ENCODE peak calls at places on chromosomes 1 and 21, in six cellular contexts. V, S, X, U, R and I are unnamed samples.
A peak's percentile ranks its signal among the peaks of the same experiment; 100 is the strongest.

GRCh38 chr1:7177438-7178126 is 392.3 kb downstream of the CAMTA1 start:
- DNase-seq in S (no peak), V (no peak), R (no peak), X (peak; percentile 9), U (peak; percentile 63), I (peak; percentile 21)

GRCh38 chr1:73593804-73594203 is 604.2 kb downstream of the LRRIQ3 start:
- DNase-seq in X (no peak), R (no peak), V (no peak), U (no peak), S (no peak), I (no peak)

GRCh38 chr1:36711480-36711879 is 228.8 kb upstream of the CSF3R start:
- DNase-seq in S (no peak), R (no peak), V (no peak), U (no peak), X (no peak), I (no peak)

GRCh38 chr1:70441392-70442035 is 30.4 kb downstream of the CTH start:
- DNase-seq in V (peak; percentile 21), S (no peak), U (no peak), R (no peak), X (no peak), I (no peak)

GRCh38 chr1:42732126-42732680 is 7.8 kb downstream of the CLDN19 start:
- DNase-seq in V (peak; percentile 11), X (no peak), U (no peak), R (peak; percentile 34), S (no peak), I (no peak)

GRCh38 chr1:54857066-54857660 is 29.8 kb downstream of the DHCR24 start:
- DNase-seq in S (peak; percentile 15), X (no peak), V (peak; percentile 26), U (no peak), R (peak; percentile 54), I (peak; percentile 19)

GRCh38 chr1:18962121-18962721 is 5.7 kb upstream of the IFFO2 start:
- DNase-seq in X (no peak), S (no peak), U (no peak), R (no peak), V (peak; percentile 37), I (no peak)

GRCh38 chr1:96187027-96187426 is 534.6 kb upstream of the PTBP2 start:
- DNase-seq in X (no peak), R (no peak), S (no peak), V (no peak), U (no peak), I (no peak)

GRCh38 chr1:99264201-99265021 is at the start of gene PLPPR4:
- DNase-seq in R (peak; percentile 30), X (no peak), U (peak; percentile 81), V (peak; percentile 4), S (peak; percentile 78), I (peak; percentile 57)

GRCh38 chr21:32198369-32198768 is 80.5 kb downstream of the MIS18A start:
- DNase-seq in S (no peak), U (no peak), V (no peak), R (no peak), X (no peak), I (no peak)

GRCh38 chr21:44845418-44846200 is 27.7 kb upstream of the SUMO3 start:
- DNase-seq in S (peak; percentile 72), U (peak; percentile 91), X (peak; percentile 92), V (peak; percentile 64), R (peak; percentile 85), I (peak; percentile 58)

GRCh38 chr21:26513212-26513611 is 59.9 kb downstream of the CYYR1 start:
- DNase-seq in U (no peak), V (peak; percentile 31), S (no peak), X (no peak), R (peak; percentile 39), I (no peak)

GRCh38 chr1:36304970-36305914 is 926 bp upstream of the SH3D21 start:
- DNase-seq in R (no peak), U (no peak), V (no peak), S (no peak), X (no peak), I (no peak)

GRCh38 chr1:5982868-5983267 is 9.4 kb downstream of the NPHP4 start:
- DNase-seq in R (no peak), S (no peak), V (peak; percentile 38), X (no peak), U (no peak), I (no peak)

GRCh38 chr1:42484382-42484781 is 21.3 kb downstream of the CCDC30 start:
- DNase-seq in V (peak; percentile 77), X (no peak), U (no peak), R (peak; percentile 81), S (no peak), I (no peak)

GRCh38 chr1:226325178-226325577 is 16.2 kb upstream of the LIN9 start:
- DNase-seq in S (no peak), V (peak; percentile 10), X (no peak), R (peak; percentile 17), U (no peak), I (no peak)

DNA sequence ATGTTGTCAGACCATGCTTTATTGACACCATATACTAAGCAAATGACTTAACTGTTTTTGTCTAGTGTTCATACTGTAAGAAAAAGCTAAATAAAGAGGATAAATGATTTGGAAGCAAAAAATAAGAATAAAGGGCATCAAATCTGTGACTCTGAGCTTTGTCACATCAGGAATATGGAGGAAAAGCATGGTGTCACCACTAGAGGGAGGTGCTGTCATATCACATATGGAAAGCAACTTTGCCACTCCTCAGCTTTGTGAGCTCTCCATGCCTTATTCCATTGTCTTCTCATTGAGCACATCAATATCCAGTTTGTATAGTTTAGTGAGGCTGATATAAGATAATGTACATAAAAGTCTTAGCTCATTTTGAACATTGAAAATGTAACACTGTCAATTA is 20.8 kb upstream of the GBP1 start:
- DNase-seq in V (peak; percentile 73), X (peak; percentile 58), U (no peak), R (peak; percentile 68), S (no peak), I (no peak)
- TF ChIP-seq CTCF in V (peak; percentile 63), X (peak; percentile 30), U (no peak), R (peak; percentile 58), S (no peak), I (no peak)

GRCh38 chr1:56098956-56099355 is 480.4 kb downstream of the PLPP3 start:
- DNase-seq in V (peak; percentile 51), S (no peak), U (no peak), R (no peak), X (no peak), I (no peak)

GRCh38 chr1:56095924-56096655 is 483.3 kb downstream of the PLPP3 start:
- DNase-seq in X (no peak), V (peak; percentile 79), S (no peak), R (peak; percentile 90), U (no peak), I (no peak)

GRCh38 chr1:56094168-56094567 is 485.2 kb downstream of the PLPP3 start:
- DNase-seq in V (peak; percentile 19), S (no peak), U (no peak), R (peak; percentile 32), X (no peak), I (no peak)

GRCh38 chr1:56099766-56100165 is 479.6 kb downstream of the PLPP3 start:
- DNase-seq in V (peak; percentile 20), X (no peak), R (no peak), U (no peak), S (no peak), I (no peak)

GRCh38 chr1:56097713-56098112 is 481.6 kb downstream of the PLPP3 start:
- DNase-seq in S (no peak), X (no peak), U (no peak), V (peak; percentile 31), R (no peak), I (no peak)
- TF ChIP-seq CTCF in S (no peak), X (no peak), U (no peak), V (no peak), R (no peak), I (no peak)

GRCh38 chr1:203342192-203342940 is 8.6 kb downstream of the FMOD start:
- DNase-seq in V (peak; percentile 49), R (peak; percentile 58), X (peak; percentile 44), U (peak; percentile 85), S (peak; percentile 65), I (peak; percentile 72)
- TF ChIP-seq CTCF in V (peak; percentile 83), R (peak; percentile 85), X (peak; percentile 71), U (peak; percentile 76), S (peak; percentile 57), I (peak; percentile 77)

DNA sequence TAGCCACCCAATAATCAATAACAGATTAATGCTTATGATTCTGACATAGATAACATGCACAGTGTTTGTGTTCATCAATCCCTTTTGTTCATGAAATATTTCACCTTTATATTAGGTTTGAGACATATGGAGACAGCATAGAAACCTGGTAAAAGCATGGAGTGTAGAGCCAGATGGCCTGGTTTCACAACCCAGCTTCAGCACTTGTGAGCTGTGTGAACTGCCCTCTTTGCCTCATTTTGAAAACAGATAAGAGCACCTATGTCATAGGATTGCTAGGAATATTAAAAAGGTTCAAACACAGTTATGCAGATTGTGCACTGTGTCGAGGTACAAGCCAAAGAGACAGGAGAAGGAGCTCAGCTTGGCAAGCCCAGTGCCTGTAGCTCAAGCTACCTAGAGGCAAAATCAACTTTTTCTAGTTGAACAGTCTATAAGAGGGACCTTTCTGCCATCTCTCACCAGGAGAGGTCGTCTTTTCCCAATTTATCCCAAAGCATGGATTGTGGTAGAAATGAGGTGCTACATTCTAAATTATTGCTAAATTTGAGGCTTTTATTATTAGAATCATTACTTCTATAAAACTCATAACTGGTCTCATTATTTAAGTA is 5.0 kb downstream of the CHODL start:
- DNase-seq in U (no peak), S (no peak), X (no peak), R (no peak), V (no peak), I (no peak)
- TF ChIP-seq CTCF in U (peak; percentile 70), S (no peak), X (no peak), R (no peak), V (no peak), I (peak; percentile 27)

DNA sequence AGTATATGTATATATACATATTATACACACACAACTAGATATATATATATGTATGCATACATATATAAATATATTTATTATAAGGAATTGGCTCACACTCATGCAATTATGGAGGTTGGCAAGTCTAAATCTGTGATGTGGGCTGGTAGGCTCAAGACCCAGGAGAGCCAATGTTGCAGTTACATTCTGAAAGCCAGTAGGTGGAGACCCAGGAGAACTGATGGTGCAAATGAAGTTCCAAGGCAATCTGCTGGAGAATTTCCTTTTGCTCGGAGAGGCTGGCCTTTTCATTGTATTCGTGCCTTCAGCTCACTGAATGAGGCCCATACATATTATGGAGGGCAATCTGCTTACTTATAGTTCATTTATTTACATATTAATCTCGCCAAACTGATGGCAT is 9.4 kb downstream of the IVL start:
- DNase-seq in S (no peak), V (no peak), U (no peak), X (peak; percentile 33), R (no peak), I (no peak)
- TF ChIP-seq CTCF in S (no peak), V (no peak), U (peak; percentile 58), X (peak; percentile 38), R (no peak), I (peak; percentile 49)

GRCh38 chr1:53821380-53821779 is 16.7 kb downstream of the NDC1 start:
- DNase-seq in X (no peak), S (no peak), V (no peak), R (no peak), U (no peak), I (no peak)
- TF ChIP-seq CTCF in X (no peak), S (no peak), V (no peak), R (no peak), U (peak; percentile 17), I (peak; percentile 26)